ENCODE peak calls at places on chromosomes 11 and 22, in six cellular contexts. Z, Q, S, M, A and B are unnamed samples.

GRCh38 chr22:23289851-23290724 is 109.8 kb downstream of the BCR start:
- DNase-seq in Z (peak), Q (peak), S (peak), M (peak), A (peak), B (peak)

GRCh38 chr11:63907808-63908530 is 9.0 kb downstream of the RCOR2 start:
- DNase-seq in Z (no peak), Q (no peak), S (no peak), M (no peak), A (no peak), B (no peak)

GRCh38 chr22:28986366-28986765 is 75.3 kb downstream of the C22orf31 start:
- DNase-seq in Z (peak), Q (no peak), S (no peak), M (no peak), A (no peak), B (no peak)

GRCh38 chr22:26259510-26259909 is 90.2 kb downstream of the SEZ6L start:
- DNase-seq in Z (peak), Q (no peak), S (no peak), M (no peak), A (no peak), B (peak)

GRCh38 chr11:78909386-78909785 is 334.7 kb upstream of the NARS2 start:
- DNase-seq in Z (no peak), Q (no peak), S (no peak), M (no peak), A (no peak), B (no peak)

GRCh38 chr22:39519681-39520053 is 695 bp upstream of the ATF4 start:
- DNase-seq in Z (peak), Q (peak), S (peak), M (peak), A (peak), B (no peak)

GRCh38 chr11:130103296-130103814 is 33.7 kb downstream of the APLP2 start:
- DNase-seq in Z (peak), Q (no peak), S (no peak), M (no peak), A (no peak), B (no peak)

GRCh38 chr11:36817336-36817965 is 219.4 kb upstream of the RAG2 start:
- DNase-seq in Z (peak), Q (no peak), S (no peak), M (no peak), A (no peak), B (no peak)

GRCh38 chr22:37985751-37986281 is 1.5 kb upstream of the SOX10 start:
- DNase-seq in Z (no peak), Q (no peak), S (no peak), M (no peak), A (no peak), B (no peak)

GRCh38 chr11:92225206-92225562 is 566 bp downstream of the FAT3 start:
- DNase-seq in Z (peak), Q (no peak), S (no peak), M (no peak), A (no peak), B (no peak)

GRCh38 chr22:19962909-19963806 is 21.5 kb upstream of the TXNRD2 start:
- DNase-seq in Z (peak), Q (peak), S (no peak), M (peak), A (no peak), B (peak)

GRCh38 chr11:62461740-62462522 is 43.1 kb downstream of the SCGB1A1 start:
- DNase-seq in Z (no peak), Q (no peak), S (no peak), M (no peak), A (no peak), B (no peak)

GRCh38 chr11:62468577-62468976 is 49.7 kb downstream of the SCGB1A1 start:
- DNase-seq in Z (no peak), Q (no peak), S (no peak), M (no peak), A (no peak), B (no peak)

GRCh38 chr11:62466444-62466843 is 47.6 kb downstream of the SCGB1A1 start:
- DNase-seq in Z (no peak), Q (no peak), S (no peak), M (no peak), A (no peak), B (no peak)

GRCh38 chr11:62459080-62459479 is 40.2 kb downstream of the SCGB1A1 start:
- DNase-seq in Z (no peak), Q (no peak), S (no peak), M (no peak), A (no peak), B (no peak)

DNA sequence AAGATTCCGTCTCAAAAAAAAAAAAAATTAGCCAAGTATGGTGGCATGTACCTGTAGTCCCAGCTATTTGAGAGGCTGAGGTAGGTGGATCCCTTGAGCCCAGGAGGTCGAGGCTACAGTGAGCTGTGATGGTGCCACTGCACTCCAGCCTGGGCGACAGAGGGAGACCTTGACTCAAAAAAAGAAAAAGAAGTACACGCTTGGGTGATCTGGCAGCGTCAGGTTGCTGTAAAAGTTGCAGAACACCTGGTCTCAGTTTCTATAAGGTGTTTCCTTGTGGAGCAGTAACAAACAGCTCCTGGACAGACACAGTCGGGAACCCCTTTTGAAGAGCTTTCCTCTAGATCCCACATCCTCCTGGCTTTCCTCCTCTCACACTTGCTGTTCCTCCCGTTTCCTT is 45.8 kb downstream of the SCGB1A1 start:
- DNase-seq in Z (no peak), Q (no peak), S (peak), M (no peak), A (no peak), B (no peak)
- TF ChIP-seq CTCF in Z (no peak), Q (no peak), S (no peak), M (no peak), A (no peak), B (no peak)

GRCh38 chr22:47517062-47517461 is 754.6 kb downstream of the TBC1D22A start:
- DNase-seq in Z (no peak), Q (no peak), S (no peak), M (no peak), A (no peak), B (no peak)

GRCh38 chr22:47512617-47513016 is 750.2 kb downstream of the TBC1D22A start:
- DNase-seq in Z (no peak), Q (no peak), S (no peak), M (no peak), A (no peak), B (no peak)

DNA sequence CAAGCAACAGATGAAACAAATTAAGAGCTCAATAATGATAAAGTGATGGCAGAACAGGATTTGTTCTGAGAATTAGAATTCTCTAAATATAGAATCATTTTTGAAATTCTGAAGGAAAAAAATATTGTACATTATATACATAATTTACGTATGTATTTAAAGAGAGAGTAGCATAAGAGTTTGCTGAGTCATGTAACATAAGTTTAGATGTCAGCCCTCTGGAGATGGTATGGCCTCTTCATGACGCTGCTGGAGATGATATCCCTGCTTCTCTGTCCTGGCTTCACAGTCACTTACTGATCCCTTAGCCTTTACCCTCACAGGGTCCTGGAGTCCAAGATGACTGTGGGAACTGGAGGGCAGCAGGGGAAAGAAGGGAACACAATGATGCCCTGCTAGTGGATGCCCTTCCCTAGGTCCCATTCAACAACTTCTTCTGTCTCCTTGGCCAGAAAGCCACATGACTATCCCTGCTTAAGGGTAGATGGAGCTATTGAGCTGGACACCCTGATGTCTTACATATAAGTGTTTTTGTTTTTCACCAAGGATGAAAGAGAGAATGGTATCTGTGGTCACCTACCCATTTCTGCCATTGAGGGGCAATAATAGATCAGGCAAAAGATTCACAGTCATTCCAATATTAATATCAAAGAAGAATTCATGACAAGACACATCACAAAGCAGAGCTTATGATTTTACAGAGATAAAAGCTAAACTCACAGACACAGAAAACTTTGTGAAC is 753.1 kb downstream of the TBC1D22A start:
- DNase-seq in Z (no peak), Q (no peak), S (no peak), M (no peak), A (no peak), B (no peak)
- TF ChIP-seq CTCF in Z (no peak), Q (no peak), S (no peak), M (no peak), A (peak), B (no peak)

DNA sequence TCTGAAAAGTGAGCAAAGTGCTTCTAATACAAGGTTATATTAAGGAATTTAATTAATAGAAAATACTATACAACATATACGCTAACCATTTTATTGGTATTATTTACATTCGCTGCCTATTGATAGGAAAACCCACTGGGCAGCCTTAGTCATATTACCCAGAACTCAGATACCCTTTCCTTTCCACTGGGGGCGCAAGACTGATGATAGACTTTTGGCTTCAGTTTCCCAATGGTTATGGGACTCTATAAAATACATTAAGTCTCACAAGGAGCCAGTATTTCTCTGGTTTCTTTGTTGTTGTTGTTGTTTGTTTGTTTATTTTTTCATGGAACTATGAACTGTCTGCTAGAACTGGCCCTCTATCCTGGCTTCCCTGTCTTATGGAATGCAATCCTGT is 471.1 kb upstream of the KIRREL3 start:
- DNase-seq in Z (no peak), Q (no peak), S (no peak), M (no peak), A (no peak), B (no peak)
- TF ChIP-seq CTCF in Z (no peak), Q (no peak), S (no peak), M (no peak), A (no peak), B (peak)

DNA sequence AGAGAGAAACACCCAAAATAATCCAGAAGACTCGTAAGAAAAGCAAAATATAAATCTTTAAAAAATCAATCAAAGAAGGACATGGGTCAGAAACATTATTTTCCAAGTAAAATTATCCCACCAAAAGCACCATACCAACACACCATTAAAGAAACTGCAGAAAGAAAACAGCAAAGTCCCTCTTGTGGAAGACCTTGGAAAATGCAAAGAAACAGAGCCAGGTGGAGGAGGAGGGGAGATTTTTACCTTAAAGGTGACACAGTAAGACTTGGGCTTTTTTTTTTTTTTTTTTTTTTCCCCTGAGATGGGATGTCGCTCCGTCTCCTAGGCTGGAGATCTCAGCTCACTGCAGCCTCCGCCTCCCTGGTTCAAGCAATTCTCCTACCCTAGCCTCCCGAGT is 123.8 kb downstream of the LARGE1 start:
- DNase-seq in Z (no peak), Q (no peak), S (no peak), M (no peak), A (no peak), B (no peak)
- TF ChIP-seq CTCF in Z (no peak), Q (no peak), S (no peak), M (no peak), A (no peak), B (peak)

GRCh38 chr22:25235547-25236290 is 16.3 kb downstream of the CRYBB2 start:
- DNase-seq in Z (peak), Q (peak), S (no peak), M (peak), A (peak), B (peak)
- TF ChIP-seq CTCF in Z (peak), Q (peak), S (peak), M (peak), A (peak), B (peak)

GRCh38 chr11:125227151-125227550 is 62.6 kb downstream of the PKNOX2 start:
- DNase-seq in Z (no peak), Q (no peak), S (no peak), M (no peak), A (no peak), B (no peak)

GRCh38 chr11:125228425-125228824 is 63.9 kb downstream of the PKNOX2 start:
- DNase-seq in Z (no peak), Q (no peak), S (no peak), M (no peak), A (no peak), B (no peak)

GRCh38 chr11:125225401-125225800 is 60.9 kb downstream of the PKNOX2 start:
- DNase-seq in Z (no peak), Q (no peak), S (no peak), M (no peak), A (no peak), B (no peak)

GRCh38 chr11:125224391-125225015 is 60.0 kb downstream of the PKNOX2 start:
- DNase-seq in Z (peak), Q (no peak), S (no peak), M (peak), A (no peak), B (no peak)

DNA sequence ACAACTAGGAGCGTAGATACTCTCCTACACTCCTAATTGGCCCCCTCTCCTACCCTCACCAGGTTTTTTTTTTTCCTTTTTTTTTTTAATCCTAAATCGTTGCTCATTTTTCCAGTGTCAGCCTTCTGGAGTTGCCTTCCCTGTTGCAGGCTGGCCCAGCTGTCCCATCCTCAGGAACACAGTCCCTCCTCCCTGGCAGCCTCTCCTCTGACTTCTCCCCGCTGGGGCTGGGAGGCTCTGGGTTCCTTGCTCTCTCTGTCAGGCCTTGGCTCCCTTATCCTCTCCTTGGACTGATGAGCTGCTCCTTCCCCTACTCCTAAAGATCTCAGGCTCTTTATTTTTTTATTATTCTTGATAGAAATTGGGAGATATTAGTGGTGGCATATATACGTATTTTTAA is 62.1 kb downstream of the PKNOX2 start:
- DNase-seq in Z (no peak), Q (no peak), S (no peak), M (no peak), A (no peak), B (no peak)
- TF ChIP-seq CTCF in Z (no peak), Q (no peak), S (no peak), M (no peak), A (no peak), B (no peak)

DNA sequence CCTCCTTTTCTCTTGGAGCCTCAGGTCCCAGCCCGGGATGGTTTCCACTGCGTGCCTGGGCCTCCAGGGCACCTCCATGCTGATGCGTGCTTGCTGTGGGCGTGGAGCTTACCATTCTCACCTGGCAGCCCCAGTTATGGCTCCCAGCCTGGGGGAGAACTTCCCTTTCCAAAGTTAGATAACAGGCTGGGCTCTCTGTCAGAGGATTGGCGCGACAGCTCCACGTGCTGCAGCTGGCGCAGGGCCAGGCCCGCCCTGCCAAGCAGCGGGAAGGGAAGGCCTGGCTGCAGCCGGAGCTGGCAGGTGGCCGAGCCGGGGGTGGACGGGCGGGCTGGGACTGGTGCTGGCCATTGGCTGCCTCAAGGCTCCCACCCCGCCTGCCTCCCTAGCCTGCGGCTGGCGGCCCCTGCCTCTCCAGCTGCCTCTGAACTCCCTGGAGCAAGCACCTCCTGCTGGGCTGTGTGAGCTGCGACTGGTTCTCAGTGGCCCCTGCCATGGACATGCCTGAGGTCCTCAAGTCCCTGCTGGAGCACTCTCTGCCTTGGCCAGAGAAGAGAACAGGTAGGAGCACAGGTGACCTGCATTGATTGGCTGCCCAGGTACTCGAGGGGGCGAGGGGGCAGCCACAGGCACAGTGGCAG is 14.6 kb upstream of the TEF start:
- DNase-seq in Z (peak), Q (peak), S (peak), M (peak), A (peak), B (no peak)
- TF ChIP-seq CTCF in Z (peak), Q (peak), S (no peak), M (peak), A (no peak), B (no peak)

DNA sequence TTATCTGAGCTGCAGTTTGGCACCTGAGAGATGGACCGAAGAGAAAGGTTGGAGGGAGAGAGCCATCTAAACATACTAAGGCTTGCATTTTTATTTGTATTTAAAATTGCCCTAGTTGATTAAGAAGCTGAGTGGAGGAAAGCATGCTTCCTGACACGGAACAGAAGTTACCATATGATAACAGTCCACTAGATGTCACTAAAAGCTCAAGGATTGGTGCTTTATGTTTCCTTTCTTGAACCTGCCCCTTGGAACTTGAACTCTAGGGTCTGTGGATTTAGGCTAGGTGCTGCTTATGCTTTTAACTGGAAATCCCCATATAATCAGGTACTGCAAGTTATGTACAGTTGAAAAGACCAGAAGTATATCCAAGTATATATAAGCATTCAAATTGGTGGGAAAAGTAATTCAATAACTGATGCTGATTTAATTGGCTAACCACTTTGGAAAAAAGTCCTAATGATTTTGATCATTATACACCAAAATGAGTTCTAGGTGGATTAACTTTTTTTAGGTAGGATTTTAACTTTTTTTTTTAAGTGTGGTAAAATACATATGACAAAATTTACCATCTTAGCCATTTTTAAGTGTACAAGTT is 9.5 kb downstream of the RBMXL2 start:
- DNase-seq in Z (peak), Q (no peak), S (no peak), M (no peak), A (peak), B (no peak)
- TF ChIP-seq CTCF in Z (peak), Q (peak), S (peak), M (peak), A (peak), B (peak)

GRCh38 chr11:61627831-61628753 is 47.2 kb upstream of the SYT7 start:
- DNase-seq in Z (peak), Q (peak), S (no peak), M (peak), A (peak), B (peak)
- TF ChIP-seq CTCF in Z (peak), Q (peak), S (peak), M (peak), A (peak), B (peak)

GRCh38 chr11:132944557-132944920 is 587.8 kb downstream of the OPCML start:
- DNase-seq in Z (no peak), Q (no peak), S (no peak), M (no peak), A (no peak), B (no peak)

GRCh38 chr11:132941761-132942160 is 590.5 kb downstream of the OPCML start:
- DNase-seq in Z (no peak), Q (no peak), S (no peak), M (no peak), A (no peak), B (no peak)

GRCh38 chr11:132943737-132944556 is 588.4 kb downstream of the OPCML start:
- DNase-seq in Z (peak), Q (no peak), S (no peak), M (no peak), A (no peak), B (no peak)

GRCh38 chr11:132942611-132943324 is 589.5 kb downstream of the OPCML start:
- DNase-seq in Z (peak), Q (no peak), S (no peak), M (no peak), A (no peak), B (no peak)

GRCh38 chr11:132943325-132943736 is 589.0 kb downstream of the OPCML start:
- DNase-seq in Z (no peak), Q (no peak), S (no peak), M (no peak), A (no peak), B (no peak)
- TF ChIP-seq CTCF in Z (no peak), Q (no peak), S (no peak), M (no peak), A (no peak), B (no peak)